ENCODE peak calls at places on chromosomes 7 and 10, in four cellular contexts. One of them, this sample, is unnamed.

GRCh38 chr7:128701062-128701785 is 29.1 kb downstream of the GARIN1A start:
- DNase-seq in AG04450: no peak
- DNase-seq in chondrocyte: no peak
- DNase-seq in GM13977: no peak
- DNase-seq in this sample: no peak

GRCh38 chr7:100477871-100478248 is 1.2 kb downstream of the TSC22D4 start:
- DNase-seq in chondrocyte: no peak
- DNase-seq in AG04450: no peak
- DNase-seq in GM13977: no peak
- DNase-seq in this sample: no peak

GRCh38 chr7:27108390-27109127 is 6.1 kb upstream of the HOXA2 start:
- DNase-seq in chondrocyte: no peak
- DNase-seq in AG04450: no peak
- DNase-seq in GM13977: no peak
- DNase-seq in this sample: no peak

GRCh38 chr7:54722026-54722425 is 37.0 kb downstream of the SEC61G start:
- DNase-seq in chondrocyte: no peak
- DNase-seq in AG04450: no peak
- DNase-seq in GM13977: no peak
- DNase-seq in this sample: no peak

GRCh38 chr7:47301657-47302295 is 280.1 kb downstream of the TNS3 start:
- DNase-seq in chondrocyte: no peak
- DNase-seq in GM13977: no peak
- DNase-seq in AG04450: no peak
- DNase-seq in this sample: no peak

GRCh38 chr10:30862486-30862885 is 169.2 kb downstream of the ZNF438 start:
- DNase-seq in GM13977: no peak
- DNase-seq in AG04450: peak; percentile 77
- DNase-seq in chondrocyte: no peak
- DNase-seq in this sample: peak; percentile 74

GRCh38 chr10:124000792-124001201 is 92.6 kb downstream of the CHST15 start:
- DNase-seq in GM13977: no peak
- DNase-seq in chondrocyte: peak; percentile 62
- DNase-seq in AG04450: no peak
- DNase-seq in this sample: no peak

GRCh38 chr10:71888248-71888622 is 37.2 kb upstream of the PSAP start:
- DNase-seq in GM13977: no peak
- DNase-seq in chondrocyte: no peak
- DNase-seq in AG04450: no peak
- DNase-seq in this sample: no peak

GRCh38 chr7:27242580-27243339 is at the start of gene EVX1:
- DNase-seq in chondrocyte: no peak
- DNase-seq in GM13977: peak; percentile 33
- DNase-seq in AG04450: no peak
- DNase-seq in this sample: no peak

GRCh38 chr7:63925626-63926460 is 72.8 kb upstream of the ZNF722 start:
- DNase-seq in chondrocyte: no peak
- DNase-seq in GM13977: no peak
- DNase-seq in AG04450: no peak
- DNase-seq in this sample: no peak

GRCh38 chr10:51214207-51214896 is 140.1 kb downstream of the PRKG1 start:
- DNase-seq in GM13977: no peak
- DNase-seq in AG04450: no peak
- DNase-seq in chondrocyte: no peak
- DNase-seq in this sample: no peak

GRCh38 chr10:117663750-117664149 is 121.2 kb downstream of the EMX2 start:
- DNase-seq in GM13977: peak; percentile 76
- DNase-seq in AG04450: no peak
- DNase-seq in chondrocyte: no peak
- DNase-seq in this sample: peak; percentile 63

GRCh38 chr10:3852147-3852904 is 67.3 kb upstream of the KLF6 start:
- DNase-seq in AG04450: peak; percentile 95
- DNase-seq in GM13977: peak; percentile 79
- DNase-seq in chondrocyte: no peak
- DNase-seq in this sample: peak; percentile 84

GRCh38 chr10:60677541-60678129 is 100.6 kb upstream of the CDK1 start:
- DNase-seq in AG04450: no peak
- DNase-seq in GM13977: no peak
- DNase-seq in chondrocyte: no peak
- DNase-seq in this sample: no peak

GRCh38 chr7:98785929-98786571 is 83.8 kb downstream of the TMEM130 start:
- DNase-seq in AG04450: no peak
- DNase-seq in GM13977: no peak
- DNase-seq in chondrocyte: no peak
- DNase-seq in this sample: no peak

GRCh38 chr10:76080991-76081390 is 649.6 kb downstream of the LRMDA start:
- DNase-seq in chondrocyte: no peak
- DNase-seq in AG04450: no peak
- DNase-seq in GM13977: no peak
- DNase-seq in this sample: no peak

GRCh38 chr10:113992601-113993011 is 51.1 kb upstream of the ADRB1 start:
- DNase-seq in chondrocyte: no peak
- DNase-seq in AG04450: no peak
- DNase-seq in GM13977: no peak
- DNase-seq in this sample: no peak

GRCh38 chr10:12835709-12836108 is 165.8 kb downstream of the CCDC3 start:
- DNase-seq in chondrocyte: no peak
- DNase-seq in GM13977: no peak
- DNase-seq in AG04450: no peak
- DNase-seq in this sample: no peak

GRCh38 chr7:3245721-3246120 is 55.3 kb upstream of the SDK1 start:
- DNase-seq in AG04450: no peak
- DNase-seq in GM13977: no peak
- DNase-seq in chondrocyte: no peak
- DNase-seq in this sample: no peak

GRCh38 chr10:36236341-36236740 is 594.2 kb upstream of the FZD8 start:
- DNase-seq in AG04450: no peak
- DNase-seq in chondrocyte: no peak
- DNase-seq in GM13977: no peak
- DNase-seq in this sample: no peak

GRCh38 chr10:115951242-115951641 is 321.8 kb downstream of the GFRA1 start:
- DNase-seq in chondrocyte: no peak
- DNase-seq in GM13977: no peak
- DNase-seq in AG04450: no peak
- DNase-seq in this sample: no peak

GRCh38 chr7:41955475-41956243 is 252.8 kb upstream of the INHBA start:
- DNase-seq in GM13977: no peak
- DNase-seq in chondrocyte: peak; percentile 96
- DNase-seq in AG04450: peak; percentile 99
- DNase-seq in this sample: peak; percentile 96

GRCh38 chr7:8365499-8366110 is 67.8 kb upstream of the NXPH1 start:
- DNase-seq in chondrocyte: no peak
- DNase-seq in AG04450: no peak
- DNase-seq in GM13977: no peak
- DNase-seq in this sample: no peak
- TF ChIP-seq CTCF in chondrocyte: peak; percentile 59
- TF ChIP-seq CTCF in AG04450: no peak
- TF ChIP-seq CTCF in GM13977: peak; percentile 44
- TF ChIP-seq CTCF in this sample: no peak

DNA sequence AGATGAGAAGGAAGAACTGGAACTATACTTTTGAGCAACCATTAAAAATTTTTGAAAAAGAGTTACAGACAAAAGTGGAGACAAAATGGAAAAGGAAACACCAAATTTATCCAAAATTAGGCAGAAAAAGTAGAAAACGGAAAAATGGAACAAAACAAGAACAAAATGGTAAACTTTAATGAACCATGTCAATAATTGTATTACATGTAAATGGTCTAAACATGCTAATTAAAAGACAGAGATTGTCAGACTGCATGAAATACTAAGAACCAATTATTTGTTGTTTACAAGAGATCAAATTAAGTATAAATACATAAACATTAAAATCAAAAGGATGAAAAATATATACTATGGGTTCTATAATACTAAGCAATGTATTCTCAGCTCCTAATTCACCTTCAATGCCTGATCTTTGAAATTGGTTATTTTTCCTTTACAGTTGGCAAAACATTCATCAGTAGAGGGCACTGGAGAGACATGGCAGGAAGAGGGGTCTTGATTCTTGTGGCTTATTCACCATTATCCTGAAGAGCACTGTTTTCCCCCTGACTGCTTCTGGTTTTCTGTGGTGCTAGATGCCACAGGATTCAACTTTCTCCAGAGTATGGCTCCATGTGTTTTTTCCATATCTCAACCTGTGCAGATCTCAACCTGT is 124.9 kb downstream of the ELFN1 start:
- DNase-seq in chondrocyte: no peak
- DNase-seq in AG04450: no peak
- DNase-seq in GM13977: no peak
- DNase-seq in this sample: no peak
- TF ChIP-seq CTCF in chondrocyte: peak; percentile 39
- TF ChIP-seq CTCF in AG04450: peak; percentile 38
- TF ChIP-seq CTCF in GM13977: peak; percentile 50
- TF ChIP-seq CTCF in this sample: no peak

GRCh38 chr7:22296916-22297315 is 60.0 kb downstream of the RAPGEF5 start:
- DNase-seq in AG04450: no peak
- DNase-seq in GM13977: no peak
- DNase-seq in chondrocyte: no peak
- DNase-seq in this sample: no peak
- TF ChIP-seq CTCF in AG04450: peak; percentile 48
- TF ChIP-seq CTCF in GM13977: no peak
- TF ChIP-seq CTCF in chondrocyte: peak; percentile 68
- TF ChIP-seq CTCF in this sample: peak; percentile 31

GRCh38 chr10:23291551-23292334 is 52.9 kb downstream of the C10orf67 start:
- DNase-seq in GM13977: no peak
- DNase-seq in chondrocyte: no peak
- DNase-seq in AG04450: no peak
- DNase-seq in this sample: no peak

GRCh38 chr10:23293973-23294372 is 50.6 kb downstream of the C10orf67 start:
- DNase-seq in GM13977: no peak
- DNase-seq in chondrocyte: no peak
- DNase-seq in AG04450: no peak
- DNase-seq in this sample: no peak

GRCh38 chr10:23294638-23295247 is 49.9 kb downstream of the C10orf67 start:
- DNase-seq in GM13977: no peak
- DNase-seq in AG04450: no peak
- DNase-seq in chondrocyte: no peak
- DNase-seq in this sample: no peak

GRCh38 chr10:23293145-23293724 is 51.4 kb downstream of the C10orf67 start:
- DNase-seq in GM13977: peak; percentile 43
- DNase-seq in AG04450: no peak
- DNase-seq in chondrocyte: no peak
- DNase-seq in this sample: no peak
- TF ChIP-seq CTCF in GM13977: peak; percentile 71
- TF ChIP-seq CTCF in AG04450: peak; percentile 61
- TF ChIP-seq CTCF in chondrocyte: peak; percentile 74
- TF ChIP-seq CTCF in this sample: peak; percentile 54

GRCh38 chr10:108783897-108784296 is 1139.4 kb downstream of the XPNPEP1 start:
- DNase-seq in chondrocyte: no peak
- DNase-seq in AG04450: no peak
- DNase-seq in GM13977: peak; percentile 11
- DNase-seq in this sample: no peak
- TF ChIP-seq CTCF in chondrocyte: peak; percentile 21
- TF ChIP-seq CTCF in AG04450: peak; percentile 19
- TF ChIP-seq CTCF in GM13977: peak; percentile 86
- TF ChIP-seq CTCF in this sample: no peak

GRCh38 chr10:22657566-22658190 is 56.7 kb downstream of the PIP4K2A start:
- DNase-seq in GM13977: no peak
- DNase-seq in AG04450: no peak
- DNase-seq in chondrocyte: no peak
- DNase-seq in this sample: no peak

GRCh38 chr10:22656056-22656455 is 58.3 kb downstream of the PIP4K2A start:
- DNase-seq in AG04450: no peak
- DNase-seq in chondrocyte: no peak
- DNase-seq in GM13977: no peak
- DNase-seq in this sample: no peak

GRCh38 chr10:22652988-22653431 is 61.4 kb downstream of the PIP4K2A start:
- DNase-seq in GM13977: no peak
- DNase-seq in AG04450: no peak
- DNase-seq in chondrocyte: no peak
- DNase-seq in this sample: no peak

GRCh38 chr10:22657028-22657427 is 57.4 kb downstream of the PIP4K2A start:
- DNase-seq in GM13977: no peak
- DNase-seq in AG04450: no peak
- DNase-seq in chondrocyte: no peak
- DNase-seq in this sample: no peak

GRCh38 chr10:22655312-22655973 is 58.9 kb downstream of the PIP4K2A start:
- DNase-seq in GM13977: no peak
- DNase-seq in chondrocyte: no peak
- DNase-seq in AG04450: peak; percentile 68
- DNase-seq in this sample: peak; percentile 62
- TF ChIP-seq CTCF in GM13977: no peak
- TF ChIP-seq CTCF in chondrocyte: no peak
- TF ChIP-seq CTCF in AG04450: peak; percentile 25
- TF ChIP-seq CTCF in this sample: no peak

GRCh38 chr10:88986549-88987242 is 3.9 kb upstream of the FAS start:
- DNase-seq in GM13977: no peak
- DNase-seq in chondrocyte: no peak
- DNase-seq in AG04450: no peak
- DNase-seq in this sample: no peak
- TF ChIP-seq CTCF in GM13977: peak; percentile 65
- TF ChIP-seq CTCF in chondrocyte: peak; percentile 100
- TF ChIP-seq CTCF in AG04450: peak; percentile 70
- TF ChIP-seq CTCF in this sample: peak; percentile 66

This sample was measured in AG09319.